ENCODE peak calls at places on chromosomes 6 and 20, in eight cellular contexts. A, R, H, L, F, W, Z and Y are unnamed samples.

GRCh38 chr20:15475483-15475882 is 1097.8 kb downstream of the KIF16B start:
- DNase-seq in A (no peak), R (no peak), W (no peak), L (no peak), Z (no peak), H (no peak), F (no peak), Y (peak)

GRCh38 chr20:23776067-23776771 is 25.5 kb upstream of the CST1 start:
- DNase-seq in L (no peak), F (no peak), Z (no peak), H (no peak), A (no peak), W (no peak), R (no peak), Y (no peak)

GRCh38 chr6:134814076-134814709 is 135.7 kb downstream of the ALDH8A1 start:
- DNase-seq in Z (no peak), H (no peak), A (no peak), R (no peak), L (no peak), W (no peak), F (no peak), Y (no peak)

GRCh38 chr20:6866741-6867140 is 99.3 kb downstream of the BMP2 start:
- DNase-seq in R (no peak), Z (no peak), A (no peak), W (no peak), F (no peak), H (no peak), L (no peak), Y (no peak)

GRCh38 chr6:19880066-19880465 is 42.9 kb downstream of the ID4 start:
- DNase-seq in R (no peak), A (no peak), Z (no peak), L (no peak), W (no peak), F (no peak), H (no peak), Y (no peak)

GRCh38 chr6:137968468-137968804 is 101.4 kb downstream of the TNFAIP3 start:
- DNase-seq in F (no peak), H (no peak), Z (no peak), R (no peak), W (no peak), A (no peak), L (no peak), Y (no peak)

GRCh38 chr6:163459536-163459935 is 45.0 kb downstream of the QKI start:
- DNase-seq in W (no peak), R (no peak), A (no peak), H (no peak), Z (no peak), F (no peak), L (no peak), Y (no peak)

GRCh38 chr6:170087946-170088348 is 202.9 kb downstream of the DLL1 start:
- DNase-seq in F (peak), L (peak), A (no peak), R (peak), H (no peak), Z (peak), W (no peak), Y (no peak)

GRCh38 chr20:31682927-31683326 is 39.7 kb downstream of the BCL2L1 start:
- DNase-seq in A (no peak), H (peak), L (no peak), W (no peak), R (no peak), Z (no peak), F (no peak), Y (no peak)

GRCh38 chr6:6769466-6769865 is 180.9 kb downstream of the LY86 start:
- DNase-seq in H (no peak), R (no peak), Z (no peak), W (no peak), A (no peak), L (no peak), F (no peak), Y (no peak)

GRCh38 chr20:23826541-23827018 is at the start of gene CST2:
- DNase-seq in F (no peak), W (no peak), L (no peak), A (no peak), H (no peak), Z (no peak), R (no peak), Y (no peak)

GRCh38 chr6:125951323-125951722 is 5.2 kb upstream of the HINT3 start:
- DNase-seq in A (no peak), F (no peak), W (no peak), L (no peak), Z (no peak), H (no peak), R (no peak), Y (no peak)

GRCh38 chr6:16505711-16506362 is 255.4 kb downstream of the ATXN1 start:
- DNase-seq in R (no peak), F (peak), A (no peak), W (no peak), Z (no peak), L (peak), H (peak), Y (no peak)

GRCh38 chr20:11755071-11755881 is 162.4 kb upstream of the BTBD3 start:
- DNase-seq in L (no peak), F (peak), W (no peak), Z (no peak), H (peak), R (no peak), A (no peak), Y (no peak)

GRCh38 chr6:90809035-90809434 is 222.2 kb upstream of the MAP3K7 start:
- DNase-seq in W (no peak), L (no peak), R (no peak), A (no peak), Z (no peak), F (no peak), H (no peak), Y (no peak)

GRCh38 chr6:108157972-108158441 is 7.8 kb upstream of the NR2E1 start:
- DNase-seq in R (no peak), W (no peak), F (no peak), A (no peak), H (no peak), Z (no peak), L (no peak), Y (no peak)

GRCh38 chr20:46606817-46607190 is 44.5 kb downstream of the SLC13A3 start:
- DNase-seq in F (no peak), H (no peak), W (no peak), A (no peak), R (no peak), L (no peak), Z (no peak), Y (no peak)

GRCh38 chr20:46609043-46609442 is 42.2 kb downstream of the SLC13A3 start:
- DNase-seq in R (no peak), W (no peak), A (no peak), L (no peak), H (no peak), F (no peak), Z (no peak), Y (no peak)

GRCh38 chr20:46607849-46608497 is 43.3 kb downstream of the SLC13A3 start:
- DNase-seq in W (no peak), Z (no peak), A (no peak), H (no peak), L (no peak), R (no peak), F (no peak), Y (no peak)

GRCh38 chr20:46605978-46606816 is 45.1 kb downstream of the SLC13A3 start:
- DNase-seq in Z (no peak), L (no peak), H (no peak), W (no peak), F (no peak), R (no peak), A (no peak), Y (no peak)

DNA sequence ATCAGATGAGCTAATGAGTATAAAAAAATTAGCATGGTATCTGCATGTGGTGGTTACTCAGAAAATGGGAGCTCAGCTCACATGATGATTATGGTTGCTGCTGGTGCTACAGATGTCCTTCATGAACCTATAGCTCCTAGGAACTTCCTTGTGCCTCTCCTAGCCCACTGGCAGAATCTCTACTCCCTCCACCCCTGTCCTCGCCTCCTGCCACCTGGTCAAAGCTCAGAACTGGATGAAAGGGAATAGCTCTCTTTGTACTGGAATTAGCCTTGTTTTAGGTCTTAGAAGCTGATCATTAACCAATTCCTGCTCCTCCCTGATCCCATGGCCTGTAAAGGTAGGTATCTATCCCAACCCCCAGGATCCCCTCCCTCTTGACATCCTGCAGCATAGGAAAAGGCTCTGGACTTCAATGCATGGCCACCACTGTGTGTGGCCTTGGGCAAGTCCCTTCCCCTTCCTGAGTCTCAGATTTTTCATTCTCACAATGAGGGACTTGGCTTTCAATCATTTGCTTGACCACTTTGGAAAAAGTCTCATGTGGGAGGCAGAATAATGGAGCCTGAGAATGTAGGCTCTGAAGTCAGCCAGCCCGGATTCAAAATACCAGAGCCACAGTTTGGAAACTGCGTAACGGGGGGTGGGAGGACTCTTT is 43.9 kb downstream of the SLC13A3 start:
- DNase-seq in H (no peak), Z (no peak), A (no peak), L (no peak), W (no peak), F (no peak), R (no peak), Y (no peak)
- TF ChIP-seq POLR2A in H (no peak), Z (no peak), A (no peak), L (no peak), W (no peak), F (no peak), R (no peak), Y (no peak)

GRCh38 chr6:109896333-109896732 is 81.8 kb upstream of the GPR6 start:
- DNase-seq in A (no peak), R (no peak), W (no peak), L (no peak), H (no peak), Z (no peak), F (no peak), Y (no peak)

GRCh38 chr6:109891924-109892323 is 86.2 kb upstream of the GPR6 start:
- DNase-seq in L (no peak), F (no peak), H (no peak), Z (no peak), A (no peak), R (peak), W (no peak), Y (no peak)

GRCh38 chr6:109893606-109894005 is 84.5 kb upstream of the GPR6 start:
- DNase-seq in Z (no peak), F (no peak), W (no peak), H (no peak), A (no peak), L (no peak), R (peak), Y (no peak)

GRCh38 chr6:109894181-109894580 is 83.9 kb upstream of the GPR6 start:
- DNase-seq in L (no peak), Z (no peak), H (no peak), A (no peak), F (no peak), R (peak), W (no peak), Y (no peak)

DNA sequence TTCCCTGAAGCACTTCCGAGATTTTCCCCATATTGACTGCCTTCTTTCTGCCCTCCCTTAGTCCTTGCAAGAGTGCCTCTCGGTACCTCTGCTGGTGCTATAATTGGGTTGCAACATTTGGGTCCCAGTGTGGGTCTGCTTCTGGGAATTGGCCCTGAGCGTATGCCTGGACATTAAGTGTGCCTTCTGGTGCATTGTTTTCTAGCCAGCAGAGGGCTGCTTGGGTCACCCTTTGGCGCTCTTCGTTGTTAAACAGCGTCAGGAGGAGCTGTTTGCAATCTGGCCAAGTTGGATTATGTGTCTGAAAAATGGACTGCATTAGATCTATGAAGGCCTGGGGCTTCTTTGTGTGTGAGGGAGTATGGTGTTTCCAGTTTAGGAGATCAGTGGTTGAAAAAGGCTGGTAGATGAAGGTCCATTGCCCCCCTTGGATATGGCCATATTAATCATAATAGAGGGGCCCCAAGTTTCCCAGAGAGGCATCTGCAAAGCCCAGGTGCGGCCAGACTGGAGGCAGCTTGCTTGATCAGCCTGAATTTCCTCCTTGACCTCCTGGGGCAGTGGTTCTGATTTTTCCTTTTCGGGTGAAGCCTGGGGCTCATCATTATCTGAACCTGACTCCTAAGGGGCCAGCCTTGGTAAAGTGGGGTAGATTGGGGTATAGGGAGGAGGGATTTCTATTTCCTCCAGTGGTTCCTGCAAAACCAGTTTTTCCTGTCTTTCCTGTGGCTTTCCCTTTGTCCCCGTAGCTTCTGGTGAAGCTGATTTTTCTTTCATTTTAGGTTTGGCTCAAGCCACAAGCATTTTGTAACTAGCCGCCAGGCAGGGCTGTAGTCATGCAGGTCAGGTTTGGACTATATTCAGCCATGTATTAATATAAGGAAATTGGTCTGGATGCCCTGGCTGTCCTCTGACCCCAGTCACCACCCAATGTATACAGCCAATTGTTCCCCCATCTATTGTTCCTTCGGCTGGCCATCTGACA is 85.4 kb upstream of the GPR6 start:
- DNase-seq in L (no peak), R (no peak), A (peak), W (no peak), Z (peak), H (no peak), F (no peak), Y (no peak)
- H3K4me3 ChIP-seq in L (no peak), R (no peak), A (no peak), W (no peak), Z (no peak), H (no peak), F (no peak), Y (no peak)

GRCh38 chr20:38085031-38085430 is 51.5 kb downstream of the RPRD1B start:
- DNase-seq in Z (no peak), F (no peak), H (no peak), R (no peak), L (no peak), A (no peak), W (no peak), Y (no peak)
- TF ChIP-seq POLR2A in Z (no peak), F (no peak), H (no peak), R (no peak), L (no peak), A (no peak), W (no peak), Y (no peak)

DNA sequence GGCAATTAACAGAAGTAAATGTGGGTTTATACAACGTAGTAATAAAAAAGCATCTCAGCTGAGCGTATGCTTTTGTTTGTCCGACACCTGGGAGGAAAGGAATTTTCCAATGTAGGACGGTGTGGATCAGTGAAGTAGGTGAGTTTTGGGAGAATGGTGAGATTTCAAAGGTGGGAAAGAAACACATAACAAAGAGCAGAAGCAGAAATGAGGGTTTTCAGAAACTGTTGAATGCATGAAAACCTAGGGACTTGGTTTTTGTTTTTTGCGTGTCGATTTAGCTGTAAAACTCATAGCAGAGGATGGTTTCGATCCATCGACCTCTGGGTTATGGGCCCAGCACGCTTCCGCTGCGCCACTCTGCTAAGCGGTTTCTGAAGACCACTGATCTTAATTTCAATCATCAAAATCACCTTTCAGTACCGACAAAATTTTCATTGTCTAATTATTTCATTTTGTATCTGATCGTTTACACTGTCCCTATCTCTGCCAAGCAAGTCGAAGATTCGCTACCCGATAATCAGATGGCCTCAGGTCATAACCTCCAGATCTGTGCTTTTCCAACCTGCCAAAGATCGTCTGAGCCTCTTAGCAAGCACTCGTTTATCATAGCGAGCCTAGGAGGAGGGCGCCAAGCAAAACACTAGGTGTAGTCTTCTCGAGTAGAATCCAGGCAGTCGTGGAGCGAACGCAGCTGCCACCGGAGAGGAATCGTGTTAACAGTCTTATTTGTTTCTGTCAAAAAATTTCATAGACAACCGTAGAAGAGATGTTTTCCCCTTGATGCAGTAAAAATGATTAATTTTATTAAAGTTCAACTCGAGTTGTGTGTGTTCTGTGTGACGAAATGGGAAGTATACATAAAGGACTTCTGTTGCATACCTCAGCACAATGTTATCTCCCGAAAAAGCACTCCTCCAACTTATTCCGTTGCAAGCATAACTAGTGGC is 20.9 kb upstream of the POM121L2 start:
- DNase-seq in W (peak), R (peak), L (peak), A (no peak), H (peak), Z (no peak), F (no peak), Y (no peak)
- H3K4me3 ChIP-seq in W (peak), R (peak), L (peak), A (no peak), H (peak), Z (no peak), F (peak), Y (no peak)

DNA sequence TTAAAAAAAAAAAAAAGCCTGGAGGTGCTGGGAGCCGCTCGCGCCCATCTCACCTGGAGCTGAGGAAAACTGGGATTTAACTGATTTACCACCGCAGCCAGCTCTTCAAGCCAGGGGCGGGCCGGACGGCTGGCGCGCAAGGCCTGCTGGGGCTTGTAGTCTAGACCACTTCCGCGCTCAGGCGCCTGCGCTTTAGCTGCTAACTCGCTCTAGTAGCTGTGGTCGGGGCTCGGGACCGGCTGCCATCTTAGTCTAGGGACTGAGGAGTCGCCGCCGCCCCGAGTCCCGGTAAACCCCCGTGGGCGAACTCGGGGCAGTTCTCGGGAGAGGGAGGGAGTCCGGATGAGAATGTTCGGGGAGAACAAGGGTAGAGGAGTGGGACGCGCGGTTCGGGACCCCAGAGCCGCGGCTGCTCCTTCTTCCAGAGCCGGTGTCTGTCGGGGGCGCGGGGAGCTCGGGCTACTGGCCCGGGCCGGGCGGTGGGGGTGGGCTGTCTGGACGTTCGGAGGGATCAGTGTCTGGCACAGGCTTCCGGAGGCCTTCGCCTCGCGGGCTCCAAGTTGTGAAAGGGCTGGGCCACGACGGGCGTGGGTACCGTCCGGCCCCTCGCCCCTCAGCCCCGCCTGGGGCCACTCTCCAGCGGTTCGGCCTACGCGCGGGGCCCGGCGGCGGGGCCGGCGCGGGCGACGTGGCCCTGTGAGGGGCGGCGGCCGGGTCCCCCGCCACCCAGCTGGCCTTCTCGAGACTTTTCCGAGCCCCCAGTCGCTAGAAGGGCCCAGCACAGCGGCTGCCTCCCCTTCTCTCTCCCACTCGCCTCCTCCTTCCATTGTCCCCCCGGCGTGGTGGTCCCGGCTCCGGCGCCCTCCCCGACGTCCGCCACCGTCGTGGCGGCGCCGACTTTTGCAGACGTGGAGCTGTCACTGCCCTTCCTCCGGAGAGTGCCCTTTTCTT is at the start of gene ITCH:
- DNase-seq in F (peak), A (peak), H (peak), R (peak), L (peak), Z (peak), W (peak), Y (peak)
- TF ChIP-seq POLR2A in F (peak), A (peak), H (peak), R (peak), L (peak), Z (peak), W (peak), Y (peak)

GRCh38 chr6:83192871-83193746 is at the start of the genes PGM3 and RWDD2A:
- DNase-seq in F (peak), R (peak), H (peak), Z (peak), L (peak), W (peak), A (peak), Y (peak)
- H3K4me3 ChIP-seq in F (peak), R (peak), H (peak), Z (peak), L (peak), W (peak), A (peak), Y (peak)

DNA sequence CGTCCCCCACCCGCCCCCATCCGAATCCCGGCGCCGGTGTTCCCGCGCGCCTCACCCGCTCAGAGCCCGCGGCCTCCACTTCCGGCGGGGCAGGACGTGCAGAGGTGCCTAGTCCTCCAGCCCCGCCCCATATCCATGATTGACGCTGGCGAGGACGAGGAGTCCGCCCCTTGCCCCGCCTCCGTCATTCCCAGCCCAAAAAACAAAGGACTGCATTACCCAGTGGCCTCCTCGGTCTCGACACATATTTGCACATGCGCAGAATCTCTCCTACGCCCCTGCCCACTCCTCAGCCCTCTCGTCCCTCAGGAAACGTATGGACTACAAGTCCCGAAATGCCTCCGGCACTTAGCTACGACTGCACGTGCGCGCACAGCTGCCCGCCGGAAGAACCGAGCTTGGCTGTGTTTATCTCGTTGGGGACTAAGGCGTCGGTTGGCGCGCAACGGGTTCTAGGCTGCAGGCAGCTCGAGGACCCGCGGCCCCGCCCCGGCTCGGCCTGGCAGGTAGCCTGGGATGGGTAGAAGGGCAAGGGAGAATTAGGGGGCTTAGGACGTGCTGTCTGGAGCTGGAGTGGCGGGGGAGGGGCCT is at the start of the genes KLHDC3 and MEA1:
- DNase-seq in L (peak), H (peak), A (peak), Z (peak), R (peak), F (peak), W (peak), Y (peak)
- TF ChIP-seq POLR2A in L (peak), H (no peak), A (no peak), Z (no peak), R (peak), F (peak), W (peak), Y (peak)